ENCODE peak calls at places on chromosome 4, in four cellular contexts. V is heart right ventricle, B is thyroid gland, P is psoas muscle. J is an unnamed sample.

GRCh38 chr4:6239968-6240367 is 29.7 kb upstream of the WFS1 start:
- DNase-seq in P (peak), B (no peak), V (no peak), J (no peak)

GRCh38 chr4:24881508-24882071 is 31.3 kb downstream of the CCDC149 start:
- DNase-seq in P (no peak), V (no peak), B (no peak), J (no peak)

GRCh38 chr4:28879178-28879577 is 1841.0 kb upstream of the PCDH7 start:
- DNase-seq in P (no peak), B (no peak), V (no peak), J (no peak)

GRCh38 chr4:41057456-41057855 is 156.9 kb downstream of the APBB2 start:
- DNase-seq in B (no peak), V (no peak), P (no peak), J (no peak)

GRCh38 chr4:5385741-5386251 is 322.6 kb downstream of the EVC2 start:
- DNase-seq in V (peak), B (no peak), P (no peak), J (no peak)

GRCh38 chr4:86769794-86770193 is 79.4 kb downstream of the SLC10A6 start:
- DNase-seq in B (no peak), V (no peak), P (no peak), J (no peak)

GRCh38 chr4:178970433-178971140 is 1528.3 kb upstream of the AGA start:
- DNase-seq in P (no peak), B (no peak), V (no peak), J (no peak)

GRCh38 chr4:157115613-157116340 is 39.8 kb downstream of the GLRB start:
- DNase-seq in P (no peak), B (no peak), V (no peak), J (no peak)

GRCh38 chr4:145736241-145736831 is 56.4 kb downstream of the C4orf51 start:
- DNase-seq in B (peak), V (peak), P (peak), J (no peak)

GRCh38 chr4:153488006-153488718 is 22.0 kb downstream of the TMEM131L start:
- DNase-seq in P (no peak), V (no peak), B (no peak), J (no peak)

DNA sequence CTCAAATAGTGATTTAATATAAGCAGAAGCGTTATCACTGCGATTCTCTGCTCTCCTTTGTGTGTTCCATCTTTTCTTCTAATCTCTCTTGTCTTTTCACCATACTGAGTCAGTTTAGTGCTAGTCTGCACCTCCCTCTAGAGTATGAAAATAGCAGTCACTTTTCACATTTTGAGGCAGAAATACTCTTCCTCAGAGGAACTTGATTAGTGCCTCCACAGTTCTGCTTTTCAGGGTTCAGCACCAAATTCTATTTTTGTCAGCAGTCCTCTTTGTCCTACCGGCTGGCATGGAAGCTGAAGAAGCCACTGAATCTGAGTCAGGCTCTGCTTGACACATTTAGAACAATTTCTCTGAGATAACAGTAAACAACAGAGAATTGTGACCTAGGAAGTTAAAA is 49.7 kb upstream of the ANKRD17 start:
- DNase-seq in V (no peak), P (no peak), B (no peak), J (no peak)
- TF ChIP-seq CTCF in V (peak), P (no peak), B (no peak), J (no peak)

GRCh38 chr4:88791274-88791673 is 93.6 kb upstream of the NAP1L5 start:
- DNase-seq in B (no peak), P (no peak), V (no peak), J (no peak)
- TF ChIP-seq CTCF in B (peak), P (peak), V (peak), J (no peak)

DNA sequence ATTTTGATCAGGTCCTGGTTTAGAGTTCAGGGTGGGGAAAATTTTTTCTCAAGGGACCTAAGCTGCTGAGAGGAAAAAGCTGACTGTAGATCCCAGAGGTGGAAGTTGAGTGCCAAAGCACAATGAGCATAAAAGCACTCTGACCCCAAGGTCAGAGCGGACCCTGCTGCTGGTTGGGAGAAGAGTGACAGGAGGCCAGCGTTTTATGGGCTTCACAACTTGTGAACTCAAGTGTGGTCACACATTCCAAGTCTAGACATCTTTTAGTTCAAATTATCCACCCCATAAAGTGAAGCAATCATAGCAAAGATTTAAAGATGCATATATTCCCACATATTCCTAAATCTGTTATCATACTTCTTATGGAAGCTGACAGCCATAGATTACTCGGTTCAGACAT is 220.3 kb downstream of the CHIC2 start:
- DNase-seq in V (no peak), B (no peak), P (no peak), J (no peak)
- TF ChIP-seq CTCF in V (no peak), B (no peak), P (no peak), J (no peak)

DNA sequence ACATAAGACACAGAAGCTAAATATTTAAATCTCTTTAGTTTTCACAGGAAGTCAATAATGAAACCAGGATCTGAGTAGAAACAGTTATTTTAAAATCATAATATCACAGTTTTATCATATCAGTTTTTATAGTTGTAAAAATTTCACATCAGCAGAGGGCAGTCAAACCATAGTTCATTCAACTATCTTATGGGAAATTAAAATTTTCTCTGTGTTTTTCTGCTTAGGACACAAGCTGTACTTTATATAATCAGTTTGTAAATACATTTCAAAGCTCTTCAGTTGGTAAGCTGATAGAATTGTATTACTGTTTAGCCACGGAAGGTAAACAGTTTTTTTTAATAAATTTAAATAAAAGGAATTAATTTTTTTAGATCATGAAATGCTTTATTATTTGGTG is 204.8 kb upstream of the NUDT6 start:
- DNase-seq in P (no peak), V (no peak), B (no peak), J (no peak)
- TF ChIP-seq CTCF in P (peak), V (peak), B (peak), J (peak)

GRCh38 chr4:161317000-161317399 is 846.8 kb downstream of the FSTL5 start:
- DNase-seq in V (no peak), P (no peak), B (no peak), J (no peak)

DNA sequence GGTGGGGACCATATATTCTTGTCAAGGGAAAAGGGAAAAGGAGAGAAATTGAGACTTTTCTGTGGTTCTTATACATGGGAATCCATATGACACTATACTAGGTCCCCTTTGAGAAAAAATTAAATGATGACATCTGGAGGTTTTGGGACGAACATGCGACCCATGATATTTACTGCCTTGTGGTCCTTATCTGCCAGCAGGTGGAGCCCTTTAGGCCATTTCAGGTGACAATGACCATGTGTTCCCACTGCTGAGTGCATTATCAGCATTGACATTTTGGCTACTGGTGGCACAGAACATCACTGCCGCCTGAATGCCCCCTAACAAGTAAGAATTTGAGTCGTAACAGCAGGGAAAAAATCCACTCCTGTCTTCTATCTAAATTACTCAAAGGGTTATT is 843.4 kb downstream of the FSTL5 start:
- DNase-seq in V (no peak), B (no peak), P (no peak), J (no peak)
- TF ChIP-seq CTCF in V (peak), B (no peak), P (no peak), J (peak)

GRCh38 chr4:109134268-109134667 is 168.2 kb downstream of the COL25A1 start:
- DNase-seq in P (no peak), V (no peak), B (no peak), J (no peak)
- TF ChIP-seq CTCF in P (no peak), V (no peak), B (no peak), J (no peak)

GRCh38 chr4:186669159-186669720 is 54.4 kb downstream of the FAT1 start:
- DNase-seq in P (no peak), B (no peak), V (no peak), J (no peak)
- TF ChIP-seq CTCF in P (peak), B (peak), V (peak), J (peak)

GRCh38 chr4:151797853-151798252 is 37.0 kb upstream of the GATB start:
- DNase-seq in V (no peak), B (no peak), P (no peak), J (no peak)

GRCh38 chr4:151804821-151805220 is 44.0 kb upstream of the GATB start:
- DNase-seq in B (no peak), P (no peak), V (no peak), J (no peak)

GRCh38 chr4:151798678-151799416 is 38.0 kb upstream of the GATB start:
- DNase-seq in B (no peak), P (no peak), V (no peak), J (no peak)

GRCh38 chr4:151799417-151800030 is 38.7 kb upstream of the GATB start:
- DNase-seq in P (no peak), V (no peak), B (no peak), J (no peak)

DNA sequence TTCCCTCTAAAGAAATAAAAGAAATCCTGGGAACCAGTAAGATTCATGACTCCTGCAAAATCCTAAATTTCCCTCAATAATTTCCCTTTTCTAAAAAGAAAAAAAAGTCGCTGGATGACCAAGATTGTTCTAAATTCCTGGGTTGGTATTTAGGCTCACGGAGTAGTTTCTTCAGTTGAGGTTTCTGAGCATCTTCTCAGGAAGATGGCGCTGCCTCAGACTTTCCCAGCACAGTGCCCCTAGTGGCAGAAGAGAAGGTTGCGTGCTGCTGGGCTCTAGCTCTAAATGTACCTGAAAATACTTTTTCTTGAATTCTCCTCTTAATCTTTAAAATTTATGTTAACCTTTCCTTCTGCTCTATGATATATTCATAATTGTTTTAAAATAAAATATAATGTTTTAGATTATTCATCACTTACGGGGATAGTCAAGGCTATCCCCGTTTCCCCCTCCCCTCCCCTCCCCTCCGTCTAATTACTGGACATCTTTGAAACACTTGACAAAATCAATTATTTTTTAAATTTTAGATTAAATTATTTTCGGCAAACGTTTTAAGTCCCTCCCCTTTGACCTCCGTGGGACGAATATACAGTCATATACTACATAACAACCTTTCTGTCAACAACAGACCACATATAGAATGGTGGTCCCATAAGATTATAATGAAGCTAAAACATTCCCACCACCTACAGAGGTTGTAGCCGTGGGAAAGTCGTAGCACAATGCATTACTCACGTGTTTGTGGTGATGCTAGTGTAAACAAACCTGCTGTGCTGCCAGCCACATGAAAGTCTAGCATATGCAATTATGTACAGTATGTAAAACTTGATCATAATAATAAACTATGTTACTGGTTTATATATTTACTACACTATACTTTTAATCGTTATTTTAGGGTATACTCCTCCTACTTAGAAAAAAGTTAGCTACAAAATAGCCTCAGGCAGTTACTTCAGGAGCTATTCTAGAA is 41.0 kb upstream of the GATB start:
- DNase-seq in P (peak), V (no peak), B (peak), J (peak)
- TF ChIP-seq CTCF in P (peak), V (peak), B (peak), J (peak)

DNA sequence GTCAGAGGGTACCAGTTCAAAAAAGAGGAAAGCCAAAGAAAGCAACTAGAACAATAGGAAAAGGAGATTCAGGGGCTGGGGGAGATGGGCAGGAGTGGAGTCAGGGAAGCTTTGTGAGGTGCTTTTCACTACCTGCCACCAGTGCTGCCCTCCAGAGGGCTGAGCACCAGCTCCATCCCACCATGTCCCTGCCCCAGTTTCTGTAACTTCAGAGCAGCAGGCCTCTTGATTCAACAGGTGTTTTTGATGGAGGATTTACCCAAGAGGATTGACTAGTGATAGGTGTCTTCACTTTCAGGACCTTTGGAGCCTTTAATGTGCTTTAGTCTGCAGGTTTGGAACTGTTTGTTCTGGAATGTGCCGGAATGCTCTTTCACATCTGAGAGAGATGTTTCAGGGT is 12.1 kb downstream of the KIT start:
- DNase-seq in V (no peak), P (no peak), B (no peak), J (no peak)
- TF ChIP-seq CTCF in V (no peak), P (no peak), B (no peak), J (peak)

J was measured in endothelial cell.